ENCODE peak calls at places on chromosomes 1 and 21, in nine cellular contexts. G is progenitor cell of endocrine pancreas; B is smooth muscle cell of the brain vasculature; I is osteoblast; V is fibroblast of the conjunctiva; A is neural progenitor cell; S is Calu3; N is stimulated activated CD8-positive, alpha-beta memory T cell treated with anti-CD3 and anti-CD28 coated beads, Interleukin-4, amount 100 ng/mL, for 24 hours; T is kidney epithelial cell. W is an unnamed sample.

GRCh38 chr1:15949453-15950245 is 26.3 kb downstream of the ZBTB17 start:
- DNase-seq in S (no peak), N (peak), G (no peak), A (peak), T (peak), V (peak), B (no peak), I (peak), W (no peak)

GRCh38 chr1:151347523-151348246 is 633 bp upstream of the RFX5 start:
- DNase-seq in N (no peak), B (no peak), G (no peak), A (no peak), V (no peak), S (no peak), I (peak), T (no peak), W (no peak)

GRCh38 chr1:56516539-56517252 is 62.7 kb downstream of the PLPP3 start:
- DNase-seq in T (peak), G (no peak), A (no peak), V (peak), I (no peak), N (no peak), S (peak), B (no peak), W (peak)

GRCh38 chr1:244207042-244207934 is 156.2 kb downstream of the ZBTB18 start:
- DNase-seq in T (no peak), V (peak), N (no peak), S (no peak), A (no peak), I (no peak), G (no peak), B (peak), W (no peak)

GRCh38 chr1:228939881-228940392 is 204.7 kb downstream of the RHOU start:
- DNase-seq in T (no peak), B (no peak), G (no peak), V (no peak), A (no peak), S (no peak), I (no peak), N (no peak), W (no peak)

GRCh38 chr1:54379481-54380284 is 26.5 kb downstream of the SSBP3 start:
- DNase-seq in T (no peak), B (no peak), V (no peak), A (peak), G (no peak), I (peak), S (no peak), N (no peak), W (no peak)

GRCh38 chr21:45152265-45152746 is 77.9 kb downstream of the ADARB1 start:
- DNase-seq in G (no peak), N (peak), T (no peak), V (no peak), I (no peak), B (no peak), S (no peak), A (peak), W (no peak)

GRCh38 chr21:39373634-39374033 is 24.7 kb upstream of the HMGN1 start:
- DNase-seq in G (no peak), T (no peak), A (peak), V (no peak), B (no peak), S (no peak), I (peak), N (no peak), W (no peak)

GRCh38 chr1:236018885-236019453 is 45.9 kb downstream of the NID1 start:
- DNase-seq in B (no peak), G (no peak), V (peak), N (no peak), A (no peak), S (no peak), I (peak), T (no peak), W (no peak)

GRCh38 chr1:231420959-231421615 is 1.0 kb downstream of the EGLN1 start:
- DNase-seq in I (peak), N (peak), V (no peak), T (no peak), S (peak), B (peak), A (peak), G (peak), W (no peak)

GRCh38 chr1:117585086-117585485 is 20.8 kb upstream of the TENT5C start:
- DNase-seq in T (no peak), N (no peak), G (no peak), B (no peak), S (no peak), A (no peak), V (no peak), I (no peak), W (no peak)

GRCh38 chr1:230365723-230366307 is 60.3 kb downstream of the PGBD5 start:
- DNase-seq in A (peak), S (no peak), N (no peak), T (no peak), G (no peak), I (no peak), B (no peak), V (no peak), W (no peak)

GRCh38 chr1:245710961-245711903 is 556.4 kb downstream of the KIF26B start:
- DNase-seq in G (no peak), T (no peak), S (no peak), N (no peak), A (peak), B (no peak), I (peak), V (no peak), W (peak)

GRCh38 chr1:40383488-40384412 is 10.2 kb downstream of the SMAP2 start:
- DNase-seq in B (no peak), N (no peak), I (peak), A (no peak), G (no peak), V (no peak), T (no peak), S (peak), W (no peak)

GRCh38 chr1:246769306-246769705 is 45.1 kb downstream of the SCCPDH start:
- DNase-seq in N (no peak), B (no peak), T (no peak), G (no peak), S (no peak), V (peak), I (peak), A (no peak), W (no peak)

GRCh38 chr1:177928194-177928593 is 41.7 kb downstream of the SEC16B start:
- DNase-seq in B (no peak), N (no peak), T (no peak), I (no peak), S (no peak), V (no peak), A (peak), G (no peak), W (no peak)

GRCh38 chr1:162091681-162092524 is 22.4 kb downstream of the NOS1AP start:
- DNase-seq in S (no peak), N (no peak), G (no peak), T (no peak), I (no peak), V (no peak), A (no peak), B (no peak), W (peak)

GRCh38 chr1:209768354-209768774 is 12.5 kb downstream of the TRAF3IP3 start:
- DNase-seq in V (no peak), N (peak), S (no peak), A (no peak), B (no peak), T (no peak), G (no peak), I (no peak), W (no peak)